ENCODE peak calls at places on chromosomes 3 and 15, in four cellular contexts. K is A549; G is CD8-positive, alpha-beta T cell; M is transverse colon. X is an unnamed sample. For H3K9me3, the result is how much of the 10 kb centered on the place peaks cover.

GRCh38 chr15:52114656-52115055 is 2.1 kb upstream of the BCL2L10 start:
- DNase-seq in G (no peak), K (no peak), M (no peak), X (no peak)

GRCh38 chr3:53161345-53161819 is 373 bp downstream of the PRKCD start:
- DNase-seq in G (no peak), K (peak), M (peak), X (no peak)

GRCh38 chr3:45199837-45200648 is 26.0 kb downstream of the TMEM158 start:
- DNase-seq in M (peak), G (no peak), K (peak), X (no peak)

GRCh38 chr3:86801921-86802320 is 189.0 kb downstream of the VGLL3 start:
- DNase-seq in G (no peak), K (no peak), M (no peak), X (no peak)

GRCh38 chr3:158097571-158098553 is 8.4 kb downstream of the SHOX2 start:
- DNase-seq in G (peak), M (peak), K (peak), X (peak)

GRCh38 chr3:111762535-111762934 is 96.5 kb upstream of the PHLDB2 start:
- DNase-seq in M (no peak), K (no peak), G (no peak), X (no peak)

GRCh38 chr15:59501531-59502113 is 63.6 kb downstream of the FAM81A start:
- DNase-seq in G (no peak), K (peak), M (peak), X (no peak)

GRCh38 chr15:100215843-100216169 is 126.0 kb downstream of the ADAMTS17 start:
- DNase-seq in M (no peak), K (no peak), G (no peak), X (peak)

GRCh38 chr15:78739996-78740903 is 71.0 kb downstream of the ADAMTS7 start:
- DNase-seq in G (no peak), M (peak), K (no peak), X (peak)

GRCh38 chr3:132199451-132199850 is 117.8 kb upstream of the ACP3 start:
- DNase-seq in G (no peak), K (no peak), M (no peak), X (no peak)

GRCh38 chr3:198106265-198106664 is 146.2 kb downstream of the LMLN start:
- DNase-seq in G (no peak), M (no peak), K (no peak), X (no peak)

GRCh38 chr3:198109883-198110282 is 149.9 kb downstream of the LMLN start:
- DNase-seq in K (no peak), M (no peak), G (no peak), X (no peak)

GRCh38 chr3:198112031-198112430 is 152.0 kb downstream of the LMLN start:
- DNase-seq in K (no peak), G (no peak), M (no peak), X (no peak)

GRCh38 chr3:198108756-198109155 is 148.7 kb downstream of the LMLN start:
- DNase-seq in G (no peak), M (no peak), K (no peak), X (no peak)

GRCh38 chr3:198107840-198108734 is 148.1 kb downstream of the LMLN start:
- DNase-seq in G (no peak), K (no peak), M (no peak), X (no peak)
- H3K9me3 ChIP-seq in G (under half), K (under half), M (under half), X (under half)

DNA sequence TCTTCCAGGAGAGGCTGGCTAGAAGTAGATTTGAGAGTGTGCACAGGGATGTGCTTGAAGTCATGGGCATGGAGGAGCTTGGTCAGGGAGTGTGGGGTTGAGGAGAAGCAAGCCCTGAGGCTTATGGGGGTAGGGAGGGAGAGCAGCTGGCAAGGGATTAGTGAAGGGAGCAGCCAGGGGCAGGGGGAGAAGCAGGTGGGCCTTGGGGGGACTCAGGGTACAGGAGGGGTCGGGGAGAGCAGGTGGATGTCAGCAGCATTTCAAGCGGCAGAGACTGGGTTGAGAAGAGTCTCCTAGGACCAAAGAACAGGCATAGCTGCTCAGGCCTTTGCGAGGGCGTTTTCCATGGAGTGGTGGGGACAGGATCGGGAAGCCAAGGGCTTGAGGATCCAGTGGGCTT is 3.4 kb upstream of the LMAN1L start:
- DNase-seq in G (no peak), M (no peak), K (no peak), X (no peak)
- TF ChIP-seq CTCF in G (no peak), M (no peak), K (no peak), X (no peak)

GRCh38 chr3:58691997-58692396 is 25.4 kb upstream of the FAM3D start:
- DNase-seq in K (no peak), G (no peak), M (no peak), X (no peak)
- H3K9me3 ChIP-seq in K (under half), G (under half), M (under half), X (under half)

DNA sequence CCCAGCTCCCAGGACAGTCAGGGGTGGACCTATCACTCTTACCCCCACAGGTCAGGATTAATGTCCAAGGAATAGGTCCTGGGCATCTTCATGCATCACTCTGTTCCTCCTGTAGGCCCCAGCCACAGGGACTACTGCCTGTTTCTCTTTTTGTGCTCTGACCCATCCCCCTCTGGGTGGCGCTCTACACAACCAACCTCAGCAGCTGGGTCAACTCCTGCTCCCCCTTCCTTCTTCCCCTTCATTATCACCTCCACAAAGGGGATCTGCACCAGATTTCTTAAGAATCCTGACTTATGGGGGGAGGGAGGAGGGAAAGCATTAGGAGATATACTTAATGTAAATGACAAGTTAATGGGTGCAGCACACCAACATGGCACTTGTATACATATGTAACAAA is 12.2 kb upstream of the TRANK1 start:
- DNase-seq in M (no peak), K (no peak), G (no peak), X (no peak)
- TF ChIP-seq CTCF in M (no peak), K (no peak), G (no peak), X (no peak)

X was measured in kidney.